ENCODE peak calls at places on chromosomes 11 and 22, in five cellular contexts. Y is neural progenitor cell, T is IMR-90, U is Panc1, Q is cardiac muscle cell. C is an unnamed sample.

GRCh38 chr11:66880484-66881211 is 23.8 kb downstream of the LRFN4 start:
- DNase-seq in Y (no peak), T (peak; percentile 22), Q (no peak), U (no peak), C (no peak)

GRCh38 chr22:20420157-20420842 is 17.3 kb downstream of the SCARF2 start:
- DNase-seq in U (no peak), T (no peak), Y (no peak), Q (no peak), C (peak; percentile 38)

GRCh38 chr11:106691807-106692365 is 326.4 kb downstream of the GUCY1A2 start:
- DNase-seq in Y (no peak), T (peak; percentile 77), Q (peak; percentile 17), U (no peak), C (no peak)

GRCh38 chr22:43795320-43795719 is 16.8 kb downstream of the EFCAB6 start:
- DNase-seq in U (no peak), T (no peak), Q (no peak), Y (no peak), C (no peak)

GRCh38 chr22:33902073-33902472 is 18.2 kb downstream of the LARGE1 start:
- DNase-seq in T (no peak), Q (no peak), U (no peak), Y (no peak), C (no peak)

GRCh38 chr11:1853376-1854131 is 670 bp downstream of the LSP1 start:
- DNase-seq in Q (no peak), Y (no peak), U (no peak), T (no peak), C (no peak)

GRCh38 chr22:27377501-27377900 is 424.1 kb downstream of the MN1 start:
- DNase-seq in Q (no peak), U (no peak), Y (no peak), T (no peak), C (no peak)

GRCh38 chr11:110866081-110866480 is 153.8 kb upstream of the ARHGAP20 start:
- DNase-seq in Q (no peak), Y (no peak), U (no peak), T (no peak), C (no peak)

GRCh38 chr11:19552100-19552499 is 160.5 kb upstream of the NAV2 start:
- DNase-seq in U (no peak), Y (no peak), T (no peak), Q (no peak), C (no peak)

GRCh38 chr11:132106336-132106982 is 736.0 kb downstream of the NTM start:
- DNase-seq in Y (no peak), Q (no peak), T (peak; percentile 13), U (no peak), C (no peak)

GRCh38 chr11:14641801-14642200 is 1.8 kb upstream of the PDE3B start:
- DNase-seq in U (no peak), Y (no peak), Q (no peak), T (no peak), C (no peak)

GRCh38 chr11:27282141-27282590 is 80.8 kb downstream of the CCDC34 start:
- DNase-seq in U (no peak), Q (peak; percentile 89), Y (no peak), T (peak; percentile 90), C (no peak)

GRCh38 chr11:123272565-123272964 is 77.5 kb upstream of the CLMP start:
- DNase-seq in Y (no peak), U (no peak), T (no peak), Q (no peak), C (no peak)

GRCh38 chr11:131025020-131025419 is 108.7 kb upstream of the SNX19 start:
- DNase-seq in T (peak; percentile 72), U (no peak), Q (peak; percentile 63), Y (peak; percentile 61), C (no peak)

GRCh38 chr11:26079966-26080365 is 252.0 kb upstream of the ANO3 start:
- DNase-seq in Q (no peak), T (no peak), U (no peak), Y (no peak), C (no peak)

GRCh38 chr22:45273452-45274075 is 11.2 kb upstream of the UPK3A start:
- DNase-seq in Q (no peak), U (no peak), Y (no peak), T (no peak), C (no peak)

GRCh38 chr11:107247189-107247588 is 210.4 kb downstream of the CWF19L2 start:
- DNase-seq in U (no peak), T (no peak), Y (no peak), Q (no peak), C (no peak)

GRCh38 chr11:10502065-10502680 is 38.8 kb downstream of the RNF141 start:
- DNase-seq in Q (no peak), U (no peak), Y (no peak), T (no peak), C (no peak)

GRCh38 chr22:40046126-40046525 is 51.4 kb downstream of the FAM83F start:
- DNase-seq in U (no peak), Q (no peak), T (no peak), Y (no peak), C (no peak)
- H3K27ac ChIP-seq in U (peak overlapping the region; percentile 88), Q (peak overlapping the region; percentile 91), T (no peak overlapping the region), Y (no peak overlapping the region), C (no peak overlapping the region)

GRCh38 chr22:35684270-35684700 is 33.4 kb upstream of the APOL5 start:
- DNase-seq in Q (peak; percentile 79), Y (peak; percentile 67), T (peak; percentile 38), U (no peak), C (no peak)
- TF ChIP-seq CTCF in Q (peak; percentile 67), Y (peak; percentile 58), T (peak; percentile 47), U (peak; percentile 27), C (no peak)

GRCh38 chr11:75311858-75312288 is 39.6 kb downstream of the ARRB1 start:
- DNase-seq in U (no peak), Y (no peak), T (peak; percentile 17), Q (peak; percentile 84), C (peak; percentile 73)
- H3K27ac ChIP-seq in U (peak overlapping the region; percentile 61), Y (no peak overlapping the region), T (no peak overlapping the region), Q (peak overlapping the region; percentile 23), C (peak overlapping the region; percentile 67)

DNA sequence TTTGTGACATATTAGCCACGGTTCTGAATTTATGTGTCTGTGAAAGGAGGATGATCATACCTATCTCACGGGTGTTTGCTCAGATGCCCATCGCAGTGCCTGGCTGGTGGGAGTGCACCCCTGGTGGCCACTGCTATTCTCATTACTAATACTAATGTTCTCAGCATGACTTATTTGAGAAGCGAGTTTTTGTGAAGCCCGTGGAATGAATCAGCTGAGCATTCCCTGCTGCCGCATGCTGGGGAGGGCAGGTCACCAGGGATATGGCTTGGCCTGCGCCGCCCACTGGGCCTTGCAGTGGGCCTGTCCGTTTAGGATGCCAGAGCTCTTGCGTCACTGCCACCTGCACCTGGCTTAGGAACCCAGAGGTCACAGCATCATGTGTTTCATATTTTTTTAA is 16.8 kb downstream of the CTTN start:
- DNase-seq in Q (peak; percentile 53), U (no peak), Y (no peak), T (peak; percentile 96), C (no peak)
- TF ChIP-seq CTCF in Q (peak; percentile 33), U (no peak), Y (peak; percentile 19), T (peak; percentile 73), C (no peak)

DNA sequence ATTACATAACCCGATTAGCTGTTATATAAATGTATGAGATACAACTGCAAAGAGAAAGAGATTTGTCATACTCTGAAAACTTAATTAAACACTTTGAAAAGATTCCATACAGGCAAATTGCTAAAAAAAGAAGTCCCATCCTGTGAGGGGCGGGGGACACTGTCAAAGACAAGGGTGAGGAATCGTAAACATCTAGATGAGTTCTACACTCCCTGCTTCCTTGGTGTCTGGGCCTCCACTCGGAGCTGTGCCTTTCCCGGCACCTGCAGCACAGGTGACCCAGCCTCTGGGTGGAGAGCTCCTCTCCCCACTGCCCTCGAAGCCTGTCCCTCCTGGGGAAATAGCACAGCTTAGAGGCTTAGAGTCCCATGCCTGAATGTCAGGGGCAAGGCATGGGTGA is 69.2 kb upstream of the CRYBB3 start:
- DNase-seq in U (no peak), T (no peak), Q (no peak), Y (no peak), C (no peak)
- H3K27ac ChIP-seq in U (no peak overlapping the region), T (no peak overlapping the region), Q (no peak overlapping the region), Y (no peak overlapping the region), C (peak overlapping the region; percentile 80)

C was measured in upper lobe of right lung.